ENCODE peak calls at places on chromosomes 13 and 19, in seven cellular contexts. One of them, this sample, is unnamed.

GRCh38 chr13:97762141-97762540 is 191.3 kb upstream of the IPO5 start:
- DNase-seq in retinal pigment epithelial cell: no peak
- DNase-seq in body of pancreas: no peak
- DNase-seq in A549: no peak
- DNase-seq in astrocyte of the spinal cord: no peak
- DNase-seq in thoracic aorta: no peak
- DNase-seq in cardiac muscle cell: no peak
- DNase-seq in this sample: no peak

GRCh38 chr13:43596924-43597598 is 189.7 kb downstream of the ENOX1 start:
- DNase-seq in retinal pigment epithelial cell: no peak
- DNase-seq in body of pancreas: no peak
- DNase-seq in A549: no peak
- DNase-seq in astrocyte of the spinal cord: no peak
- DNase-seq in thoracic aorta: no peak
- DNase-seq in cardiac muscle cell: no peak
- DNase-seq in this sample: no peak

GRCh38 chr19:14517446-14517839 is 754 bp downstream of the DNAJB1 start:
- DNase-seq in retinal pigment epithelial cell: no peak
- DNase-seq in body of pancreas: no peak
- DNase-seq in A549: no peak
- DNase-seq in astrocyte of the spinal cord: no peak
- DNase-seq in thoracic aorta: no peak
- DNase-seq in cardiac muscle cell: peak
- DNase-seq in this sample: no peak

GRCh38 chr19:47613165-47614146 is 4.5 kb downstream of the BICRA start:
- DNase-seq in retinal pigment epithelial cell: no peak
- DNase-seq in body of pancreas: no peak
- DNase-seq in A549: no peak
- DNase-seq in astrocyte of the spinal cord: peak
- DNase-seq in thoracic aorta: no peak
- DNase-seq in cardiac muscle cell: peak
- DNase-seq in this sample: no peak

GRCh38 chr19:18063463-18063862 is 23.3 kb downstream of the IL12RB1 start:
- DNase-seq in retinal pigment epithelial cell: no peak
- DNase-seq in body of pancreas: no peak
- DNase-seq in A549: no peak
- DNase-seq in astrocyte of the spinal cord: no peak
- DNase-seq in thoracic aorta: no peak
- DNase-seq in cardiac muscle cell: peak
- DNase-seq in this sample: peak

GRCh38 chr13:95153647-95154405 is 147.4 kb downstream of the ABCC4 start:
- DNase-seq in retinal pigment epithelial cell: no peak
- DNase-seq in body of pancreas: no peak
- DNase-seq in A549: no peak
- DNase-seq in astrocyte of the spinal cord: peak
- DNase-seq in thoracic aorta: no peak
- DNase-seq in cardiac muscle cell: no peak
- DNase-seq in this sample: no peak

GRCh38 chr19:33157906-33158305 is 26.0 kb downstream of the WDR88 start:
- DNase-seq in retinal pigment epithelial cell: no peak
- DNase-seq in body of pancreas: no peak
- DNase-seq in A549: no peak
- DNase-seq in astrocyte of the spinal cord: no peak
- DNase-seq in thoracic aorta: no peak
- DNase-seq in cardiac muscle cell: no peak
- DNase-seq in this sample: no peak

GRCh38 chr13:46527237-46527636 is 25.7 kb upstream of the LRCH1 start:
- DNase-seq in retinal pigment epithelial cell: no peak
- DNase-seq in body of pancreas: no peak
- DNase-seq in A549: no peak
- DNase-seq in astrocyte of the spinal cord: no peak
- DNase-seq in thoracic aorta: no peak
- DNase-seq in cardiac muscle cell: peak
- DNase-seq in this sample: no peak

GRCh38 chr13:99432637-99433542 is 68.4 kb upstream of the TM9SF2 start:
- DNase-seq in retinal pigment epithelial cell: no peak
- DNase-seq in body of pancreas: peak
- DNase-seq in A549: peak
- DNase-seq in astrocyte of the spinal cord: peak
- DNase-seq in thoracic aorta: no peak
- DNase-seq in cardiac muscle cell: peak
- DNase-seq in this sample: peak

GRCh38 chr19:17125728-17126677 is 50.4 kb downstream of the MYO9B start:
- DNase-seq in retinal pigment epithelial cell: no peak
- DNase-seq in body of pancreas: peak
- DNase-seq in A549: no peak
- DNase-seq in astrocyte of the spinal cord: no peak
- DNase-seq in thoracic aorta: peak
- DNase-seq in cardiac muscle cell: no peak
- DNase-seq in this sample: peak

GRCh38 chr19:28636706-28637105 is 576.2 kb downstream of the UQCRFS1 start:
- DNase-seq in retinal pigment epithelial cell: no peak
- DNase-seq in body of pancreas: no peak
- DNase-seq in A549: no peak
- DNase-seq in astrocyte of the spinal cord: no peak
- DNase-seq in thoracic aorta: no peak
- DNase-seq in cardiac muscle cell: peak
- DNase-seq in this sample: no peak

GRCh38 chr19:40284251-40284500 is 969 bp downstream of the AKT2 start:
- DNase-seq in retinal pigment epithelial cell: no peak
- DNase-seq in body of pancreas: no peak
- DNase-seq in A549: no peak
- DNase-seq in astrocyte of the spinal cord: no peak
- DNase-seq in thoracic aorta: no peak
- DNase-seq in cardiac muscle cell: peak
- DNase-seq in this sample: no peak

GRCh38 chr19:40282209-40282580 is 3.0 kb downstream of the AKT2 start:
- DNase-seq in retinal pigment epithelial cell: no peak
- DNase-seq in body of pancreas: no peak
- DNase-seq in A549: no peak
- DNase-seq in astrocyte of the spinal cord: no peak
- DNase-seq in thoracic aorta: no peak
- DNase-seq in cardiac muscle cell: no peak
- DNase-seq in this sample: no peak

GRCh38 chr19:40281381-40282208 is 3.5 kb downstream of the AKT2 start:
- DNase-seq in retinal pigment epithelial cell: peak
- DNase-seq in body of pancreas: no peak
- DNase-seq in A549: no peak
- DNase-seq in astrocyte of the spinal cord: no peak
- DNase-seq in thoracic aorta: no peak
- DNase-seq in cardiac muscle cell: no peak
- DNase-seq in this sample: no peak

GRCh38 chr19:40283414-40284250 is 1.5 kb downstream of the AKT2 start:
- DNase-seq in retinal pigment epithelial cell: no peak
- DNase-seq in body of pancreas: peak
- DNase-seq in A549: no peak
- DNase-seq in astrocyte of the spinal cord: peak
- DNase-seq in thoracic aorta: no peak
- DNase-seq in cardiac muscle cell: no peak
- DNase-seq in this sample: no peak

GRCh38 chr19:40282920-40283319 is 2.2 kb downstream of the AKT2 start:
- DNase-seq in retinal pigment epithelial cell: peak
- DNase-seq in body of pancreas: no peak
- DNase-seq in A549: no peak
- DNase-seq in astrocyte of the spinal cord: no peak
- DNase-seq in thoracic aorta: no peak
- DNase-seq in cardiac muscle cell: no peak
- DNase-seq in this sample: no peak
- H3K4me3 ChIP-seq in retinal pigment epithelial cell: peak
- H3K4me3 ChIP-seq in body of pancreas: no peak
- H3K4me3 ChIP-seq in A549: no peak
- H3K4me3 ChIP-seq in astrocyte of the spinal cord: no peak
- H3K4me3 ChIP-seq in thoracic aorta: no peak
- H3K4me3 ChIP-seq in cardiac muscle cell: no peak
- H3K4me3 ChIP-seq in this sample: peak

DNA sequence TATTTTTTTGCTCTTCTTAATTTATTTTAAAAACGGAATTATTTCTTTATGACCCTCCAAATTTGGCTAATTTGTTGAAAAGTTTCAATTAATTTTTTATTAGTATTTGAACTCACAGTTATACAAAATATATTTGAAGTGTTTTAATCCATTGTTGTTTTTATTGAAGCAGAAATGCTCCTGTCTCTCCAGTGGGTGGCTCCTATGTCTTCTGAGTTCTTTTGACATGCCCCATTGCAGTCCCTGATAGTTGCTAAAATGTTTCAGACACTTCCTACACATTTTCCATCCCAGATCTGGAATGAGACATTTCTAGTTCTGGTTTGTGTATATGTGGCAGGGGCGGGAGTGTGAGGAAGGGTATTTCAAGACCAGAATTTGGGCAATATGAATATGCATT is 579.4 kb upstream of the PRR20A start:
- DNase-seq in retinal pigment epithelial cell: no peak
- DNase-seq in body of pancreas: no peak
- DNase-seq in A549: no peak
- DNase-seq in astrocyte of the spinal cord: no peak
- DNase-seq in thoracic aorta: no peak
- DNase-seq in cardiac muscle cell: peak
- DNase-seq in this sample: no peak
- TF ChIP-seq CTCF in retinal pigment epithelial cell: peak
- TF ChIP-seq CTCF in body of pancreas: no peak
- TF ChIP-seq CTCF in A549: no peak
- TF ChIP-seq CTCF in astrocyte of the spinal cord: no peak
- TF ChIP-seq CTCF in thoracic aorta: no peak
- TF ChIP-seq CTCF in cardiac muscle cell: no peak
- TF ChIP-seq CTCF in this sample: no peak

DNA sequence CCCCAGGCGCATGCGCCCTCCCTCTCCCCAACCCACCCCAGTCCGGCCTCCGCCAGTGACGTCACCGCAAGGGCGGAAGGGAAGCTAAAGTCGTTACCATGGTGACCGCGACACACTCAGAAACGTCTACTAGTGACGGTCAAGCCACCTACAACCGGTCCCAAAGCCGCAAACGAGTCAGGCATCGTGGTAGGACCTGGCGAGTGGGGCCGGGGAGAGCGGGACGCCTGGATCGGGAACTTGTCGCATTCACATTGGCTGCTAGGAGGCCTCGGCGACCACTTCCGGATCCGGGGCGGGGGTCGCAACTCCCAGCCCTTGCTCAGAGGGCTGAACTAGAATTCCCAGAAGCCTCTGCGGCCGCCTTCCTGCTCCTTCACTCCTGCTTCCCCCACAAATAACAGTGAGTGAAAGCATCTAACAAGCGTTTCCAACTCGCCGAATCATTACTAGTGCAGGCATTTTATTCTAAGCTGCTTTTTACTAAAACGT is at the start of gene ZSCAN5A:
- DNase-seq in retinal pigment epithelial cell: peak
- DNase-seq in body of pancreas: peak
- DNase-seq in A549: peak
- DNase-seq in astrocyte of the spinal cord: peak
- DNase-seq in thoracic aorta: peak
- DNase-seq in cardiac muscle cell: peak
- DNase-seq in this sample: peak
- H3K4me3 ChIP-seq in retinal pigment epithelial cell: peak
- H3K4me3 ChIP-seq in body of pancreas: peak
- H3K4me3 ChIP-seq in A549: peak
- H3K4me3 ChIP-seq in astrocyte of the spinal cord: peak
- H3K4me3 ChIP-seq in thoracic aorta: peak
- H3K4me3 ChIP-seq in cardiac muscle cell: peak
- H3K4me3 ChIP-seq in this sample: peak

GRCh38 chr13:109026266-109026665 is 396.9 kb downstream of the MYO16 start:
- DNase-seq in retinal pigment epithelial cell: no peak
- DNase-seq in body of pancreas: no peak
- DNase-seq in A549: no peak
- DNase-seq in astrocyte of the spinal cord: no peak
- DNase-seq in thoracic aorta: no peak
- DNase-seq in cardiac muscle cell: no peak
- DNase-seq in this sample: no peak
- TF ChIP-seq CTCF in retinal pigment epithelial cell: no peak
- TF ChIP-seq CTCF in body of pancreas: no peak
- TF ChIP-seq CTCF in A549: no peak
- TF ChIP-seq CTCF in astrocyte of the spinal cord: no peak
- TF ChIP-seq CTCF in thoracic aorta: no peak
- TF ChIP-seq CTCF in cardiac muscle cell: no peak
- TF ChIP-seq CTCF in this sample: no peak